ENCODE peak calls at places on chromosomes 11 and 22, in seven cellular contexts. C, M, B, S, G, D and W are unnamed samples.
A peak's percentile ranks its signal among the peaks of the same experiment; 100 is the strongest.

GRCh38 chr22:48897959-48898358 is 929.7 kb downstream of the BRD1 start:
- DNase-seq in C (no peak), M (no peak), B (no peak), S (no peak), G (no peak), D (no peak), W (no peak)

GRCh38 chr11:68008381-68009337 is 1.5 kb upstream of the ALDH3B1 start:
- DNase-seq in C (no peak), M (no peak), B (no peak), S (peak; percentile 46), G (no peak), D (no peak), W (no peak)

GRCh38 chr22:19880786-19881569 is 26.3 kb upstream of the GNB1L start:
- DNase-seq in C (peak; percentile 94), M (peak; percentile 96), B (peak; percentile 97), S (peak; percentile 18), G (peak; percentile 96), D (peak; percentile 91), W (peak; percentile 92)

GRCh38 chr22:39240841-39241631 is 3.7 kb downstream of the PDGFB start:
- DNase-seq in C (peak; percentile 61), M (no peak), B (no peak), S (no peak), G (peak; percentile 35), D (peak; percentile 99), W (no peak)

GRCh38 chr11:77175869-77176539 is 48.0 kb downstream of the MYO7A start:
- DNase-seq in C (no peak), M (no peak), B (no peak), S (peak; percentile 52), G (peak; percentile 53), D (no peak), W (no peak)

GRCh38 chr11:71354394-71355105 is 93.6 kb downstream of the DHCR7 start:
- DNase-seq in C (no peak), M (no peak), B (no peak), S (no peak), G (no peak), D (no peak), W (no peak)

GRCh38 chr11:11916981-11917399 is 75.2 kb downstream of the USP47 start:
- DNase-seq in C (no peak), M (peak; percentile 89), B (peak; percentile 95), S (no peak), G (peak; percentile 4), D (no peak), W (peak; percentile 48)

GRCh38 chr22:39498802-39499201 is 3.3 kb upstream of the MIEF1 start:
- DNase-seq in C (no peak), M (no peak), B (no peak), S (no peak), G (peak; percentile 53), D (no peak), W (no peak)

GRCh38 chr11:133212201-133212600 is 320.1 kb downstream of the OPCML start:
- DNase-seq in C (no peak), M (no peak), B (no peak), S (no peak), G (no peak), D (no peak), W (no peak)

GRCh38 chr11:63537293-63538101 is 889 bp downstream of the PLAAT4 start:
- DNase-seq in C (no peak), M (peak; percentile 97), B (peak; percentile 96), S (peak; percentile 69), G (no peak), D (no peak), W (no peak)
- H3K4me3 ChIP-seq in C (no peak overlapping the region), M (peak overlapping the region; percentile 30), B (peak overlapping the region; percentile 60), S (peak overlapping the region; percentile 53), G (no peak overlapping the region), D (no peak overlapping the region), W (no peak overlapping the region)

DNA sequence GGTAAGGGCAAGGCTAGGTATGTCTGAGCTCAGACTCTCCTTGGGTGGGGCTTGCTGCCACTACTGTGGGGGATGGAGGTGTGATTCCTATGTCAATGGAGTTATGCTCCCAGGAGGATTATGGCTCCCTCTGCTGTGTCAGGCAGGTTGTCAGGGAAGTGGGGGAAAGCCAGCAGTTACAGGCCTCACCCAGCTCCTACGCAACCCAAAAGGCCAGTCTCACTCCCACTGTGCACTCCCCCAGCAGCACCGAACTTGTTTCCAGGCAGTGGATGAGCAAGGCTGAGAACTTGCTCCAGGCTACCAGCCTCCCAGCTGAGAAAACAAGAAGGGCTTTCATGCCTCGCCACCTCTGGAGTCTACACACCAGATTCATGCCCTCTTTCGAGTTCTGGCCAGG is 18.2 kb downstream of the C11orf91 start:
- DNase-seq in C (no peak), M (no peak), B (no peak), S (no peak), G (no peak), D (peak; percentile 67), W (no peak)
- TF ChIP-seq CTCF in C (no peak), M (no peak), B (peak; percentile 7), S (no peak), G (peak; percentile 9), D (peak; percentile 47), W (peak; percentile 11)

GRCh38 chr22:27510024-27510423 is 291.5 kb downstream of the MN1 start:
- DNase-seq in C (no peak), M (no peak), B (no peak), S (no peak), G (no peak), D (no peak), W (no peak)
- H3K4me3 ChIP-seq in C (no peak overlapping the region), M (no peak overlapping the region), B (no peak overlapping the region), S (no peak overlapping the region), G (no peak overlapping the region), D (no peak overlapping the region), W (no peak overlapping the region)

GRCh38 chr22:45502215-45503070 is at the start of gene FBLN1:
- DNase-seq in C (peak; percentile 42), M (peak; percentile 46), B (peak; percentile 35), S (no peak), G (peak; percentile 95), D (peak; percentile 45), W (no peak)
- TF ChIP-seq CTCF in C (peak; percentile 46), M (no peak), B (peak; percentile 10), S (no peak), G (peak; percentile 34), D (peak; percentile 52), W (no peak)

GRCh38 chr11:64875369-64876225 is 2.8 kb downstream of the EHD1 start:
- DNase-seq in C (no peak), M (no peak), B (no peak), S (no peak), G (no peak), D (no peak), W (no peak)
- H3K4me3 ChIP-seq in C (no peak overlapping the region), M (no peak overlapping the region), B (peak overlapping the region; percentile 82), S (peak overlapping the region; percentile 87), G (no peak overlapping the region), D (peak overlapping the region; percentile 68), W (no peak overlapping the region)

DNA sequence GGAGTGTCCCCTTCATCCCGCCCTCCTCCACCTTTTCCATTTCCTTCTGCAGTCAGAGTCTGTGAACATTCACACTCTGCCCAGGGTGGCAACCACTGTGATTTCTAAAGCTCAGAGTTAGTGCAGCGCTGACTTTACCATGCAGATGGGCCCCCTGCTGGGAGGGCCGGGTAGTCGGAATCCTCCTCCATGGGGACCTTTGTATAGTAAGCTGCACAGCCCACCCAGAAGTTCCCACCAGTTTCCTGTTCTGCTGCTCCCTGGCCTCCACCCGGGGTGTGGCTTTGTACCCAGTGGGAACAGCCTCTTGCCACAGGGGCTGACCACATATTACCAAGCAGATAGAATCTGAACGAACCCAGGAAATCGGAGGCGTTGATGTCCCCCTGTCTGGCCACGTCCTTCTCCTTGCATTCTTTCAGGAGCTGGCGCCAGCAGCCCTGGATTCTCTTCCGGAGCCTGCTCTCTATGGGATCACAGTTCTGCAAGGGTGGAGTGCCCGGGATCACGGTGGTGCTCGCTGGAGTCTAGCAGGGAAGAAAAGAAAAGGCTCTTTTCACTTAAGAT is 125.3 kb downstream of the MPPED1 start:
- DNase-seq in C (no peak), M (no peak), B (no peak), S (no peak), G (no peak), D (no peak), W (no peak)
- TF ChIP-seq CTCF in C (no peak), M (no peak), B (no peak), S (no peak), G (no peak), D (no peak), W (no peak)

DNA sequence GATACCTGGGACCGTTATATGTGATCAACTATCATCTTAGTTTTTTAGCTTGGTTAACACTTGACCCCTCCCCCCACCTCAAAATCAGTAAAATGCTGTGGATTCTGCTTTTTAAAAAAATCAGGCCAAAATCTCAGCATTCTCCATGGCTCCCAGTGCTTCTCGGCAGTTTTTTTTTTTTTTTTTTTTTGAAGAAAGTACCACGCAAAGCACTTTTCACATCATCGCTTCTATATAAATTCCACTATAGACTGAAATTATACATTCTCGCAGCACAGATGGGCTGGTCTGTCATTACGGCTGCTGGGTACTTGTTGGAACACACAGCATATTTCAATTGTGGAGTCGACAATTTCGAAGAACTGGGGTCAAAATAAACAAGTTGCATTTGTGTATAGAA is 67.7 kb upstream of the PPARA start:
- DNase-seq in C (no peak), M (no peak), B (no peak), S (no peak), G (no peak), D (no peak), W (no peak)
- H3K4me3 ChIP-seq in C (peak overlapping the region; percentile 52), M (no peak overlapping the region), B (peak overlapping the region; percentile 81), S (no peak overlapping the region), G (no peak overlapping the region), D (no peak overlapping the region), W (no peak overlapping the region)

GRCh38 chr11:58576792-58577440 is 1.3 kb upstream of the LPXN start:
- DNase-seq in C (peak; percentile 23), M (peak; percentile 57), B (peak; percentile 65), S (no peak), G (no peak), D (peak; percentile 43), W (no peak)
- TF ChIP-seq CTCF in C (peak; percentile 38), M (peak; percentile 43), B (peak; percentile 59), S (peak; percentile 43), G (peak; percentile 37), D (peak; percentile 69), W (peak; percentile 36)

GRCh38 chr22:42857845-42858481 is 890 bp upstream of the ARFGAP3 start:
- DNase-seq in C (no peak), M (no peak), B (no peak), S (no peak), G (no peak), D (no peak), W (no peak)
- H3K4me3 ChIP-seq in C (no peak overlapping the region), M (no peak overlapping the region), B (no peak overlapping the region), S (peak overlapping the region; percentile 87), G (no peak overlapping the region), D (no peak overlapping the region), W (no peak overlapping the region)

GRCh38 chr11:57792870-57793269 is 31.3 kb downstream of the CTNND1 start:
- DNase-seq in C (peak; percentile 36), M (no peak), B (no peak), S (no peak), G (no peak), D (no peak), W (no peak)
- TF ChIP-seq CTCF in C (no peak), M (no peak), B (no peak), S (no peak), G (no peak), D (no peak), W (no peak)